ENCODE peak calls at places on chromosomes 3 and 15, in eight cellular contexts. X is H9; H is upper lobe of right lung; Q is tibial artery; T is CD8-positive, alpha-beta T cell; Y is Panc1; E is brain microvascular endothelial cell; S is A549. Z is an unnamed sample.

GRCh38 chr3:119322021-119322522 is 27.9 kb downstream of the ARHGAP31 start:
- DNase-seq in E (no peak), S (no peak), X (no peak), Y (no peak), Q (no peak), T (no peak), H (no peak), Z (peak; percentile 52)

GRCh38 chr15:85745525-85745924 is 49.2 kb downstream of the KLHL25 start:
- DNase-seq in H (no peak), T (peak; percentile 43), Q (no peak), Y (no peak), E (no peak), X (no peak), S (no peak), Z (no peak)

GRCh38 chr3:65904016-65904415 is 134.7 kb downstream of the MAGI1 start:
- DNase-seq in Y (no peak), H (no peak), X (no peak), T (no peak), E (no peak), S (no peak), Q (no peak), Z (no peak)

GRCh38 chr3:53941945-53942344 is 50.3 kb upstream of the SELENOK start:
- DNase-seq in H (no peak), S (no peak), Y (no peak), X (no peak), T (no peak), Q (no peak), E (no peak), Z (no peak)

GRCh38 chr3:195699148-195699771 is 21.5 kb upstream of the MUC20 start:
- DNase-seq in X (no peak), T (no peak), H (no peak), S (no peak), E (no peak), Y (no peak), Q (no peak), Z (peak; percentile 51)

GRCh38 chr3:5553203-5553602 is 365.7 kb downstream of the EDEM1 start:
- DNase-seq in X (no peak), T (no peak), H (no peak), S (no peak), E (no peak), Y (no peak), Q (no peak), Z (no peak)

GRCh38 chr3:74599564-74599963 is 14.9 kb downstream of the CNTN3 start:
- DNase-seq in Q (no peak), S (no peak), T (no peak), H (no peak), X (no peak), Y (no peak), E (no peak), Z (no peak)

GRCh38 chr3:106811376-106811775 is 565.9 kb upstream of the CCDC54 start:
- DNase-seq in X (no peak), Y (no peak), T (no peak), S (no peak), E (peak; percentile 27), Q (no peak), H (no peak), Z (peak; percentile 76)

GRCh38 chr3:10011644-10012043 is 14.6 kb upstream of the FANCD2 start:
- DNase-seq in T (no peak), Y (no peak), H (no peak), S (no peak), X (no peak), E (no peak), Q (no peak), Z (no peak)

GRCh38 chr3:183114779-183115178 is 15.5 kb upstream of the MCCC1 start:
- DNase-seq in Q (no peak), S (no peak), Y (no peak), T (no peak), X (peak; percentile 73), H (no peak), E (no peak), Z (no peak)

GRCh38 chr3:6747017-6747416 is 113.9 kb upstream of the GRM7 start:
- DNase-seq in T (no peak), Y (no peak), S (no peak), Q (no peak), X (no peak), H (no peak), E (no peak), Z (no peak)

GRCh38 chr3:39388741-39389248 is 5.6 kb downstream of the SLC25A38 start:
- DNase-seq in X (no peak), Y (no peak), T (no peak), S (no peak), E (no peak), Q (no peak), H (no peak), Z (no peak)

GRCh38 chr3:15217011-15217671 is 11.1 kb downstream of the CAPN7 start:
- DNase-seq in Y (no peak), H (no peak), T (no peak), S (no peak), Q (no peak), X (no peak), E (no peak), Z (no peak)

GRCh38 chr3:122560680-122561079 is 3.4 kb downstream of the PARP9 start:
- DNase-seq in T (peak; percentile 63), X (no peak), Q (no peak), H (no peak), Y (peak; percentile 62), S (peak; percentile 65), E (peak; percentile 68), Z (peak; percentile 75)

GRCh38 chr3:159266779-159267178 is 464.9 kb downstream of the MFSD1 start:
- DNase-seq in T (no peak), S (peak; percentile 61), Y (no peak), X (peak; percentile 75), H (no peak), E (no peak), Q (no peak), Z (peak; percentile 34)

GRCh38 chr3:170808041-170808440 is 62.0 kb downstream of the RPL22L1 start:
- DNase-seq in E (peak; percentile 4), X (no peak), Y (no peak), S (no peak), Q (no peak), T (no peak), H (no peak), Z (no peak)

GRCh38 chr3:12934431-12934830 is 93.1 kb upstream of the RPL32 start:
- DNase-seq in E (peak; percentile 20), T (no peak), Q (peak; percentile 96), S (no peak), Y (no peak), X (no peak), H (no peak), Z (peak; percentile 53)

GRCh38 chr3:139506792-139507191 is 30.5 kb upstream of the RBP2 start:
- DNase-seq in S (no peak), Y (no peak), T (no peak), E (no peak), Q (no peak), H (no peak), X (peak; percentile 52), Z (no peak)
- TF ChIP-seq CTCF in S (no peak), Y (peak; percentile 62), T (no peak), E (peak; percentile 23), Q (no peak), H (no peak), X (peak; percentile 39), Z (no peak)

GRCh38 chr15:40160021-40160420 is 848 bp upstream of the BUB1B start:
- DNase-seq in X (no peak), Y (no peak), H (no peak), T (no peak), E (no peak), Q (no peak), S (no peak), Z (no peak)

GRCh38 chr15:40162552-40162951 is 1.7 kb downstream of the BUB1B start:
- DNase-seq in T (no peak), Y (no peak), H (no peak), X (no peak), E (no peak), S (no peak), Q (no peak), Z (no peak)

GRCh38 chr15:40160689-40161688 is at the start of gene BUB1B:
- DNase-seq in H (peak; percentile 93), Q (peak; percentile 92), Y (peak; percentile 90), E (peak; percentile 94), T (peak; percentile 91), X (peak; percentile 97), S (peak; percentile 89), Z (peak; percentile 93)

GRCh38 chr15:40163657-40164416 is 3.0 kb downstream of the BUB1B start:
- DNase-seq in H (no peak), X (no peak), Y (no peak), E (no peak), Q (no peak), S (no peak), T (no peak), Z (no peak)

GRCh38 chr15:40161693-40162401 is 978 bp downstream of the BUB1B start:
- DNase-seq in E (no peak), T (no peak), H (no peak), X (no peak), Q (no peak), Y (no peak), S (no peak), Z (no peak)
- TF ChIP-seq CTCF in E (no peak), T (no peak), H (no peak), X (no peak), Q (no peak), Y (no peak), S (no peak), Z (no peak)

GRCh38 chr3:131231710-131232348 is 149.7 kb upstream of the NUDT16 start:
- DNase-seq in X (no peak), S (peak; percentile 4), H (no peak), Q (no peak), E (no peak), Y (no peak), T (no peak), Z (peak; percentile 54)
- TF ChIP-seq CTCF in X (peak; percentile 26), S (no peak), H (no peak), Q (no peak), E (peak; percentile 15), Y (no peak), T (no peak), Z (peak; percentile 13)

GRCh38 chr3:29611252-29611651 is 330.4 kb downstream of the RBMS3 start:
- DNase-seq in H (no peak), Q (no peak), S (no peak), T (no peak), Y (no peak), E (no peak), X (no peak), Z (no peak)

GRCh38 chr3:29614954-29615353 is 334.1 kb downstream of the RBMS3 start:
- DNase-seq in S (no peak), E (no peak), Y (no peak), T (no peak), Q (no peak), H (no peak), X (no peak), Z (no peak)

GRCh38 chr3:29610781-29611180 is 329.9 kb downstream of the RBMS3 start:
- DNase-seq in T (no peak), X (no peak), S (no peak), E (no peak), Q (no peak), Y (no peak), H (no peak), Z (no peak)

GRCh38 chr3:29609007-29609805 is 328.3 kb downstream of the RBMS3 start:
- DNase-seq in S (peak; percentile 47), T (no peak), Y (no peak), H (no peak), E (no peak), Q (no peak), X (no peak), Z (no peak)

DNA sequence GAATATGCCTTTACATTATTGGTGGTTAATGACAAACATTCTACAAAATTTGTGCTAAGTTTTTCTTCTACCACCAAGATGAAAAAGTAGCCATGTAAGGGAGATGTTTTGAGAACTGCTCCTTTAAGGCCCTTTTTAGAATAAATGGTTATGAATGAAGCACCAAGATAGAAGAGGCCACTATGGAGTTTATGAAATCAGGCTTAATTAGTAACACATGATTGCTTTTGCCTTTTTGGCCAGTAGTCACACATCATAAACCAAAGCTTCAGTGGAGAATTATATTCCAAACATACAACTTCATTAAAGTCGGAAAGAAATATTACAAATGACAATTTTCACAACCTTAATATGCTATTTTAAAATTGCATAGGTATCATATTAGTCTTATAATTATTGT is 331.7 kb downstream of the RBMS3 start:
- DNase-seq in S (no peak), Y (no peak), E (no peak), X (no peak), Q (no peak), H (no peak), T (no peak), Z (no peak)
- TF ChIP-seq CTCF in S (no peak), Y (no peak), E (no peak), X (no peak), Q (no peak), H (no peak), T (no peak), Z (no peak)

Z was measured in astrocyte of the spinal cord.